ENCODE peak calls at places on chromosomes 6 and 20, in four cellular contexts. H is WTC11, P is K562, V is HepG2. M is an unnamed sample.
A peak's percentile ranks its signal among the peaks of the same experiment; 100 is the strongest.

GRCh38 chr6:7505196-7505699 is 36.2 kb upstream of the DSP start:
- DNase-seq in H (peak; percentile 69), P (no peak), V (peak; percentile 65), M (peak; percentile 41)

GRCh38 chr6:34709386-34709785 is 12.8 kb upstream of the ILRUN start:
- DNase-seq in H (no peak), P (no peak), V (no peak), M (peak; percentile 56)

GRCh38 chr20:2585811-2586210 is 49.4 kb downstream of the TMC2 start:
- DNase-seq in V (no peak), H (no peak), P (no peak), M (no peak)

GRCh38 chr6:70506321-70506720 is 60.4 kb upstream of the SDHAF4 start:
- DNase-seq in H (no peak), V (no peak), P (no peak), M (no peak)

GRCh38 chr20:33000802-33001466 is 3.3 kb downstream of the SUN5 start:
- DNase-seq in H (no peak), P (no peak), V (no peak), M (no peak)

GRCh38 chr20:48779435-48779834 is 48.4 kb downstream of the PREX1 start:
- DNase-seq in V (no peak), P (no peak), H (no peak), M (no peak)

GRCh38 chr6:26464416-26465131 is 6.8 kb downstream of the BTN2A1 start:
- DNase-seq in P (no peak), V (no peak), H (no peak), M (no peak)

GRCh38 chr6:134698228-134698627 is 251.7 kb downstream of the ALDH8A1 start:
- DNase-seq in P (no peak), V (no peak), H (no peak), M (no peak)

GRCh38 chr6:106141441-106142237 is 55.5 kb downstream of the PRDM1 start:
- DNase-seq in H (no peak), P (no peak), V (no peak), M (no peak)

GRCh38 chr6:30922447-30922852 is 8.4 kb downstream of the VARS2 start:
- DNase-seq in P (no peak), V (no peak), H (no peak), M (no peak)

GRCh38 chr6:118187568-118188164 is 280.6 kb downstream of the SLC35F1 start:
- DNase-seq in V (no peak), P (no peak), H (no peak), M (no peak)

GRCh38 chr6:33174784-33175183 is 17.5 kb downstream of the COL11A2 start:
- DNase-seq in P (no peak), V (no peak), H (no peak), M (no peak)

GRCh38 chr6:41712651-41713103 is 22.7 kb downstream of the TFEB start:
- DNase-seq in P (no peak), V (no peak), H (no peak), M (no peak)

GRCh38 chr6:149508485-149508884 is 23.7 kb upstream of the ZC3H12D start:
- DNase-seq in V (no peak), H (no peak), P (no peak), M (no peak)

GRCh38 chr6:130369821-130370220 is 4.0 kb downstream of the TMEM200A start:
- DNase-seq in H (no peak), V (no peak), P (no peak), M (no peak)

GRCh38 chr6:89375427-89375868 is 22.9 kb upstream of the UBE2J1 start:
- DNase-seq in H (peak; percentile 87), P (no peak), V (peak; percentile 80), M (peak; percentile 60)
- TF ChIP-seq FOXJ3 in H (no peak), P (no peak), V (no peak), M (no peak)

DNA sequence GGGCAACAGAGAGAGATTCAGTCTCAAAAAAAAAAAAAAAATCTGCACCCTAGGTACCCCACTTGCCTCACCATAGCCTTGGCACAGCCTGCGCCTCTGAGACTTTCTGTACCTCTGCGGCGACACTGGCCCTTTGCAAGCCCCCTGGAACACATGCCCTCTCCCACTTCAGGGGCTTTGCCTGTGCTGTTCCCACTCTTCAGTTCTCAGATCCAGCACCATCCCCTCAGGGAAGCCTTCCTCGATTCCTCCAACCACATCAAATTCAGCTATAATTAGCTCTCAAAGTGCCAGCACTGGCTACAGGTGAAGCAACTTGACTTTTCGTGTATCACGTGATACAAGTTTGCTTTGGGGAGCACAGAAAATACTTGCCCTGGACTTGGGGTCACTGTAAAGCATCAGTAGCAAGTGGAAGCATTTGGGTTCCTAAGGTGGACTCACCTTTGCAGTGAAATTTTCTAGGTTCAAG is 2.1 kb upstream of the UBE2V1 start:
- DNase-seq in P (no peak), V (no peak), H (no peak), M (no peak)
- TF ChIP-seq FOXJ3 in P (no peak), V (peak; percentile 24), H (no peak), M (no peak)

DNA sequence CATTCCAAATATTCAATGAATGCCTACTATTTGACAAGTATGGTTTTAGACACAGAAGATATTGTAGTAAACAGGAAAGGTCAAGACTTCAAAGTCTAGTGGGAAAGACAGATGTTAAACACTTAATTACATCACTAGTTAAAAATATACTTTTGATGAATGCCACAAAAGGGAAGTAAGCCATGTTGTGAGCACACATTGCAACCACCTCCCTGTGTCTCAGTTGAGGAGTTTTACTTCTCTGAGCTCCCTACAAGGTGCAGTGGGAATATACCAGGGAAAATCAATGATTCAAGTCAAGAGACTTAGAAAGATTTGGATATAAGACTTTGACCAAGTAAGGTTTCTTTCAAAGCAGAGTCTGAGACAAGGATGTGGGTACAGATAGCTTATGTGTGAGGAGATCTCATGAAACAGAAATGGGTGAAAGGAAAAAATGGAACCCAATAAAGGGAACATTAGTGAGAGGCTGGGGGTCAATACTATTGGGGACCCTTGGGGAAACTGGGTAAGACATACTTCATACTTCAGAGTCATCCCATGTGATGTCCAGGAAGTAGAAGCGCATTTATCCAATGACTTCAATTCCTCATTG is 503.7 kb downstream of the KIF16B start:
- DNase-seq in P (no peak), V (no peak), H (no peak), M (no peak)
- TF ChIP-seq FOXJ3 in P (no peak), V (no peak), H (no peak), M (no peak)

GRCh38 chr6:85672623-85673022 is 29.9 kb upstream of the SYNCRIP start:
- DNase-seq in H (no peak), P (no peak), V (no peak), M (no peak)

GRCh38 chr6:85672050-85672449 is 29.4 kb upstream of the SYNCRIP start:
- DNase-seq in V (no peak), P (no peak), H (no peak), M (no peak)

GRCh38 chr6:85673198-85674139 is 30.8 kb upstream of the SYNCRIP start:
- DNase-seq in H (no peak), P (no peak), V (no peak), M (no peak)

GRCh38 chr6:85670573-85670972 is 27.9 kb upstream of the SYNCRIP start:
- DNase-seq in P (no peak), V (no peak), H (no peak), M (no peak)

GRCh38 chr6:85669735-85670194 is 27.1 kb upstream of the SYNCRIP start:
- DNase-seq in P (no peak), H (no peak), V (no peak), M (no peak)
- TF ChIP-seq FOXJ3 in P (no peak), H (no peak), V (no peak), M (no peak)

GRCh38 chr6:113347420-113347819 is 509.7 kb upstream of the MARCKS start:
- DNase-seq in V (no peak), H (no peak), P (no peak), M (no peak)

GRCh38 chr6:113350521-113350920 is 506.6 kb upstream of the MARCKS start:
- DNase-seq in P (no peak), H (no peak), V (no peak), M (no peak)

GRCh38 chr6:113352831-113353230 is 504.3 kb upstream of the MARCKS start:
- DNase-seq in H (no peak), V (no peak), P (no peak), M (no peak)

GRCh38 chr6:113352029-113352801 is 504.9 kb upstream of the MARCKS start:
- DNase-seq in P (no peak), V (peak; percentile 100), H (no peak), M (no peak)

DNA sequence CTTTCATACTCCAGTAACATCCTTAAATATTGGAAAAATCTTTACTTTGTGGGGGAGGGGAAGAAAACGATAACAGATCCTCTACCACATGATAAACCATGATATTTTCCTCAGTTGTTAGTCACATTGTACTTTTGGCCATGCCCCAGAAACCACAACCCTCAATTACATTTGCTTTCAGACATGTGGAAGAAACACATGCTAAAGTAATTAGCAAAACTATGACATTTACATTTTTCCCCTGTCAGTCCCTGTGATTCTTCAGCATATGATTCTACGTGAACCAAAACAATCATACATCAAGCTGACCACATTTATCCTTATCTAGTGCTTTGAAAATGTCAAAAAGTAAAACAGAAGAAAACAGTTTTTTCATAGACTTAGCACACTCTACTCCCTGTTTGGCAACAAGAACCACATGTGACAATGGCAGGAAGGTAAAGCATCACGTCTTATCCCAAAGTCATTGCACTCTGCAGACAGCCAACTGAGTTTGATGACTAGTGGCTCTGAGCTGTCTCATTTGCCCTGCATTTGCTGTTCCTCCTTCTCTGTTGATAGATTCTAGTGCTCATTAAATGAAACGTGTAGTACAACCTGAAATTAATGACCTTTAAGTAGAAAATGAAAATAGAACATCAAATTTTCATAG is 505.8 kb upstream of the MARCKS start:
- DNase-seq in V (no peak), H (no peak), P (no peak), M (no peak)
- TF ChIP-seq FOXJ3 in V (no peak), H (no peak), P (no peak), M (no peak)